ENCODE peak calls at places on chromosomes 7 and 10, in five cellular contexts. N is fibroblast of lung, A is fibroblast of the aortic adventitia, Z is GM12865, S is A549. F is an unnamed sample.
A peak's percentile ranks its signal among the peaks of the same experiment; 100 is the strongest.

GRCh38 chr10:30705086-30705624 is 75.6 kb upstream of the LYZL2 start:
- DNase-seq in N (no peak), A (no peak), Z (peak; percentile 87), S (no peak), F (no peak)

GRCh38 chr10:48450233-48450810 is 143.8 kb downstream of the MAPK8 start:
- DNase-seq in N (no peak), A (no peak), Z (no peak), S (no peak), F (no peak)

GRCh38 chr10:100518761-100519241 is 860 bp downstream of the SEC31B start:
- DNase-seq in N (peak; percentile 58), A (peak; percentile 75), Z (peak; percentile 48), S (peak; percentile 58), F (peak; percentile 81)

GRCh38 chr7:80921130-80921529 is 2.3 kb upstream of the SEMA3C start:
- DNase-seq in N (peak; percentile 61), A (peak; percentile 74), Z (no peak), S (no peak), F (no peak)

GRCh38 chr7:80521809-80522208 is 9.9 kb upstream of the GNAT3 start:
- DNase-seq in N (no peak), A (no peak), Z (no peak), S (no peak), F (no peak)

GRCh38 chr7:129110575-129111376 is 33.7 kb upstream of the TSPAN33 start:
- DNase-seq in N (no peak), A (no peak), Z (no peak), S (no peak), F (peak; percentile 70)

GRCh38 chr7:12638851-12639467 is 48.5 kb upstream of the ARL4A start:
- DNase-seq in N (peak; percentile 33), A (peak; percentile 62), Z (peak; percentile 44), S (peak; percentile 22), F (no peak)

GRCh38 chr7:129356176-129356575 is 78.1 kb upstream of the STRIP2 start:
- DNase-seq in N (no peak), A (no peak), Z (no peak), S (no peak), F (no peak)

GRCh38 chr7:47354831-47355541 is 226.9 kb downstream of the TNS3 start:
- DNase-seq in N (no peak), A (no peak), Z (no peak), S (no peak), F (no peak)

GRCh38 chr10:29807407-29807806 is 172.6 kb upstream of the SVIL start:
- DNase-seq in N (peak; percentile 91), A (peak; percentile 87), Z (no peak), S (peak; percentile 47), F (no peak)

GRCh38 chr10:56317603-56318002 is 43.5 kb downstream of the ZWINT start:
- DNase-seq in N (no peak), A (no peak), Z (no peak), S (no peak), F (no peak)

GRCh38 chr7:128030999-128031681 is at the start of gene LRRC4:
- DNase-seq in N (peak; percentile 62), A (peak; percentile 32), Z (peak; percentile 49), S (no peak), F (no peak)

GRCh38 chr10:124705021-124705740 is 39.0 kb downstream of the FAM53B start:
- DNase-seq in N (no peak), A (no peak), Z (no peak), S (no peak), F (no peak)

GRCh38 chr7:105173586-105173985 is 159.6 kb downstream of the KMT2E start:
- DNase-seq in N (no peak), A (no peak), Z (no peak), S (no peak), F (peak; percentile 22)

GRCh38 chr10:32141018-32141807 is 85.0 kb upstream of the KIF5B start:
- DNase-seq in N (no peak), A (peak; percentile 79), Z (no peak), S (no peak), F (no peak)

GRCh38 chr7:157278791-157279678 is 57.8 kb upstream of the DNAJB6 start:
- DNase-seq in N (peak; percentile 25), A (peak; percentile 2), Z (peak; percentile 46), S (no peak), F (no peak)

GRCh38 chr7:91398341-91398740 is 134.1 kb downstream of the FZD1 start:
- DNase-seq in N (no peak), A (no peak), Z (no peak), S (no peak), F (no peak)

GRCh38 chr7:50681451-50682045 is 101.1 kb downstream of the GRB10 start:
- DNase-seq in N (no peak), A (no peak), Z (no peak), S (no peak), F (no peak)

GRCh38 chr7:143490719-143491306 is 13.1 kb downstream of the TAS2R41 start:
- DNase-seq in N (no peak), A (peak; percentile 45), Z (peak; percentile 13), S (no peak), F (no peak)

GRCh38 chr10:120386896-120387295 is 70.1 kb upstream of the PLPP4 start:
- DNase-seq in N (peak; percentile 65), A (peak; percentile 8), Z (no peak), S (no peak), F (no peak)

GRCh38 chr10:75770634-75771081 is 339.2 kb downstream of the LRMDA start:
- DNase-seq in N (peak; percentile 6), A (peak; percentile 75), Z (no peak), S (no peak), F (no peak)

GRCh38 chr7:93150200-93150835 is 2.1 kb upstream of the SAMD9L start:
- DNase-seq in N (peak; percentile 72), A (peak; percentile 42), Z (no peak), S (no peak), F (no peak)

GRCh38 chr10:46524471-46525176 is 31.8 kb downstream of the GPRIN2 start:
- DNase-seq in N (peak; percentile 76), A (peak; percentile 60), Z (no peak), S (peak; percentile 100), F (no peak)

GRCh38 chr10:97708976-97709745 is 4.4 kb upstream of the MARVELD1 start:
- DNase-seq in N (peak; percentile 81), A (peak; percentile 95), Z (peak; percentile 50), S (peak; percentile 57), F (peak; percentile 71)

GRCh38 chr7:69723663-69724062 is 125.4 kb downstream of the AUTS2 start:
- DNase-seq in N (no peak), A (no peak), Z (no peak), S (no peak), F (no peak)

GRCh38 chr7:40133561-40134427 is 628 bp downstream of the MPLKIP start:
- DNase-seq in N (peak; percentile 56), A (peak; percentile 29), Z (peak; percentile 44), S (peak; percentile 36), F (no peak)

GRCh38 chr7:64639267-64640001 is 26.5 kb upstream of the ZNF107 start:
- DNase-seq in N (no peak), A (no peak), Z (no peak), S (no peak), F (no peak)

GRCh38 chr10:7567896-7568295 is 98.9 kb downstream of the ITIH5 start:
- DNase-seq in N (no peak), A (no peak), Z (no peak), S (no peak), F (no peak)

GRCh38 chr10:93072225-93072712 is 1.4 kb upstream of the CYP26A1 start:
- DNase-seq in N (no peak), A (no peak), Z (no peak), S (no peak), F (no peak)

GRCh38 chr10:133242611-133243356 is 5.1 kb downstream of the VENTX start:
- DNase-seq in N (no peak), A (peak; percentile 45), Z (no peak), S (no peak), F (no peak)

DNA sequence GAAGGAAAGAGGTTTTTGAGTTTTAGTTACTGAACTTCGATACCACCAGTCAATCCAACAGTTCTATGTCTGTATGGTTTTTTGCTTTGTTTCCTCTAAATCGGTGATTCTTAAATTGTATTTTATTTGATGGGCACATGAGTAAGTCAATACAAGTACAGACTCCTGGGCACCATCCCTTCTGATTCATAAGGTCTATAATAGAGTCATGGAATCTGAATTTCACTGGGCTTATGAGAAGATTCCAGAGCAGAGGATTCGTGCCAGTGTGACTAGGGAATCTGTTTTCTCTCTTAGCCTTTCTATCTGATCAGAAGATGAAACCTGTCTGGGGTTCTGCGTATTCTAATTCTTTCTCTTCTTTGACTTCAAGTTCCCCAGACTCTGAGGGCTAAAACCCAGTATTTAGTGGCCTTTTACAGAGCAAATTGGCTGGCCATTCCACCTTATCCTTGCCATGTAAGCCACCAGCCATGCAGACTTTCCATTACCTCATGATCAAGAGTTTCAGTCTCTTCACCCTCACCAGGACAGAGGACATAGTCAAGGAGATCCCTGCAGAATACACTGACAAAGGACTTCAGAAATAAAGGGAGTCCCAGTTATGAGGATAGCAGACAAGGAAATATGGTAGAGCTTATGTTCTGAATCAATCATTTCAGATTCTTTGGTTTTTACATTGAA is 1080.6 kb upstream of the C7orf33 start:
- DNase-seq in N (peak; percentile 59), A (peak; percentile 59), Z (no peak), S (no peak), F (no peak)
- H3K4me3 ChIP-seq in N (no peak overlapping the region), A (no peak overlapping the region), Z (no peak overlapping the region), S (no peak overlapping the region), F (no peak overlapping the region)

GRCh38 chr7:35185908-35186731 is 67.8 kb downstream of the TBX20 start:
- DNase-seq in N (peak; percentile 79), A (peak; percentile 40), Z (no peak), S (no peak), F (peak; percentile 10)
- H3K4me3 ChIP-seq in N (peak overlapping the region; percentile 42), A (peak overlapping the region; percentile 64), Z (no peak overlapping the region), S (peak overlapping the region; percentile 70), F (peak overlapping the region; percentile 13)

DNA sequence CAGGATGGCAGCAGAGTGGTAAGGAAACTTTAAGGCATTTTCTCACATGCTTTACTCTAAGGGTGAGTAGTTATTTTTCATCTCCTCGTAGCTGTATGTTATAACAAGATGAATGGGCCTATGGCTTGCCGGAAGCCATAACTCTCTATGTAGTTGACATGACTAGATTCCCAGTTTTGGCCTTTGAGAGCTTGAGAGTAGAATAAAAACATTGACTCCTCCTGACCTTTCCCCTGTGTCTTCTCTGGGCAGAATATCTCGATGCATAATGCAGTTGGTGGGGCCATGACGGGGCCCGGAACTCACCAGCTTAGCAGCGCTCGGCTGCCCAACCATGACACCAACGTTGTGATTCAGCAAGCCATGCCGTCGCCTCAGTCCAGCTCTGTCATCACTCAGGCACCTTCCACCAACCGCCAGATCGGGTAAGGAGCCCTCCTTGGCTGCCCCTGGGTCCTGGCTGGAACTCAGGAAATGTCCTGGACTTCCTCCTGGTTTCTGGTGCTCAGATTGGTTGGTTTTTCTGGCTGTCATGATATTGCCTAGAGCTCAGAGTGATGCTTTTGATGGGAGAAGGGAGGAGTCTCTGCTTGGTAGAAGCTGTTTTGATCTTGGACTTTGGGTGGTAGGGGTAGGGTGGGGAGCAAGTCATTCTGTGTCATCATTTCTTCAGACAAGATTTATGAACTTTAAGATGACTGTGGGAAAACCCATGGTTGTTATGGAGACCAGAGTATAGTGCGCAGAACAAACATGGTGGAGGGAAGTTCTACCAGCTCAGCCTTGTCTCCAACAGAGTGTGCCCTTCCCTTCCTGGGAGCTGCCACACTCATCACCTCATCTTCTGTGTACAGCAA is 158.0 kb downstream of the CREB5 start:
- DNase-seq in N (no peak), A (no peak), Z (peak; percentile 79), S (no peak), F (no peak)
- H3K4me3 ChIP-seq in N (no peak overlapping the region), A (no peak overlapping the region), Z (peak overlapping the region; percentile 58), S (no peak overlapping the region), F (no peak overlapping the region)

DNA sequence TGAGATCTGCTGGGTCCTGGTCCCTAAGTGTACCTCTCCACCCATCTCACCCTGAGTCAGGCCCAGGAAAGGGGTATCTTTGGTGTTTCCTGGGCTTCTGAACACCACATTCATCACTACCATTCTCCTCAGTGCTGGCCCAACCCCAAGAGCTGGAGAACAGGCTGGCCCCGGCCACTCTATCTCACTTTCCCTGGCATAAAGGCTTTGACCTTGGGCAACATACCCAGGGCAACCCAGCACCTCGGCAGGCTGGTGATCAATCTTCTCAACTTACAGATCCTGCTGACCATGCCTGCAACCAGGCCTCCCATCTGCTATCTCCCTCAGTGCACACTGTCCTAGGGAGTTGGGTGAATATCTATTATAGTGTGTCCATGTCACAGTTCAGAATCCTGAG is 2.1 kb downstream of the VSIR start:
- DNase-seq in N (no peak), A (no peak), Z (no peak), S (no peak), F (no peak)
- H3K4me3 ChIP-seq in N (peak overlapping the region; percentile 80), A (no peak overlapping the region), Z (no peak overlapping the region), S (no peak overlapping the region), F (no peak overlapping the region)

F was measured in HAP-1.